ENCODE peak calls at places on chromosomes 2 and 18, in five cellular contexts. A is body of pancreas, S is OCI-LY7, X is ascending aorta, M is SK-N-SH. B is an unnamed sample.
A peak's percentile ranks its signal among the peaks of the same experiment; 100 is the strongest.

GRCh38 chr18:49725809-49726514 is 87.4 kb downstream of the ACAA2 start:
- DNase-seq in A (peak; percentile 37), S (no peak), X (no peak), M (peak; percentile 29), B (no peak)

GRCh38 chr2:138202762-138203161 is 238.5 kb downstream of the HNMT start:
- DNase-seq in A (no peak), S (no peak), X (no peak), M (no peak), B (no peak)

GRCh38 chr2:156331572-156332451 is 709 bp downstream of the NR4A2 start:
- DNase-seq in A (peak; percentile 78), S (no peak), X (peak; percentile 70), M (peak; percentile 34), B (no peak)

GRCh38 chr18:73987247-73987980 is 160.2 kb downstream of the FBXO15 start:
- DNase-seq in A (no peak), S (no peak), X (no peak), M (no peak), B (no peak)

GRCh38 chr2:145026456-145027072 is 506.6 kb upstream of the ZEB2 start:
- DNase-seq in A (no peak), S (no peak), X (no peak), M (no peak), B (no peak)

GRCh38 chr2:215748446-215748845 is 264.9 kb downstream of the MREG start:
- DNase-seq in A (peak; percentile 16), S (no peak), X (no peak), M (no peak), B (no peak)

GRCh38 chr2:175227382-175227781 is 45.9 kb upstream of the ATP5MC3 start:
- DNase-seq in A (no peak), S (no peak), X (no peak), M (no peak), B (no peak)

GRCh38 chr2:48316753-48317750 is 212.9 kb upstream of the STON1 start:
- DNase-seq in A (no peak), S (no peak), X (no peak), M (no peak), B (no peak)

GRCh38 chr2:216298719-216299118 is 73.6 kb downstream of the MARCHF4 start:
- DNase-seq in A (no peak), S (no peak), X (no peak), M (no peak), B (no peak)

GRCh38 chr2:130829020-130829419 is 7.7 kb upstream of the ARHGEF4 start:
- DNase-seq in A (no peak), S (no peak), X (no peak), M (no peak), B (no peak)

GRCh38 chr2:27049422-27050280 is 1.8 kb upstream of the AGBL5 start:
- DNase-seq in A (no peak), S (peak; percentile 61), X (no peak), M (peak; percentile 88), B (peak; percentile 36)

GRCh38 chr18:58866261-58867232 is 1.9 kb downstream of the ZNF532 start:
- DNase-seq in A (no peak), S (no peak), X (no peak), M (no peak), B (no peak)

GRCh38 chr18:72692086-72692485 is 147.9 kb upstream of the CBLN2 start:
- DNase-seq in A (peak; percentile 50), S (no peak), X (no peak), M (peak; percentile 39), B (no peak)

GRCh38 chr18:34543356-34543755 is 166.7 kb upstream of the DTNA start:
- DNase-seq in A (peak; percentile 57), S (no peak), X (no peak), M (no peak), B (no peak)

GRCh38 chr2:241015439-241015838 is 17.0 kb downstream of the SNED1 start:
- DNase-seq in A (no peak), S (no peak), X (no peak), M (no peak), B (no peak)

GRCh38 chr2:81250270-81250669 is 945.7 kb upstream of the LRRTM1 start:
- DNase-seq in A (no peak), S (no peak), X (no peak), M (no peak), B (no peak)

GRCh38 chr2:55242617-55243016 is 10.1 kb downstream of the RPS27A start:
- DNase-seq in A (no peak), S (no peak), X (no peak), M (no peak), B (no peak)

GRCh38 chr2:42436370-42436769 is 57.4 kb downstream of the KCNG3 start:
- DNase-seq in A (no peak), S (no peak), X (no peak), M (no peak), B (no peak)

GRCh38 chr2:241507430-241508239 is 749 bp downstream of the STK25 start:
- DNase-seq in A (peak; percentile 69), S (peak; percentile 36), X (no peak), M (peak; percentile 91), B (peak; percentile 75)

GRCh38 chr18:27967938-27968803 is 208.8 kb downstream of the CDH2 start:
- DNase-seq in A (no peak), S (no peak), X (no peak), M (no peak), B (no peak)

GRCh38 chr2:196967126-196967525 is 40.6 kb upstream of the PGAP1 start:
- DNase-seq in A (no peak), S (no peak), X (no peak), M (no peak), B (no peak)

GRCh38 chr2:68721482-68722071 is 13.0 kb upstream of the ARHGAP25 start:
- DNase-seq in A (peak; percentile 34), S (peak; percentile 73), X (no peak), M (no peak), B (no peak)

GRCh38 chr2:236776695-236777251 is 207.1 kb downstream of the ACKR3 start:
- DNase-seq in A (no peak), S (no peak), X (peak; percentile 30), M (no peak), B (no peak)

GRCh38 chr18:25349926-25350560 is 1.9 kb downstream of the ZNF521 start:
- DNase-seq in A (no peak), S (no peak), X (no peak), M (peak; percentile 58), B (no peak)

GRCh38 chr2:232345251-232345650 is 33.3 kb upstream of the ALPP start:
- DNase-seq in A (no peak), S (no peak), X (no peak), M (no peak), B (no peak)

GRCh38 chr18:34704823-34705222 is 5.3 kb upstream of the DTNA start:
- DNase-seq in A (no peak), S (no peak), X (no peak), M (no peak), B (no peak)

GRCh38 chr2:96103388-96103705 is 13.0 kb downstream of the ADRA2B start:
- DNase-seq in A (no peak), S (no peak), X (peak; percentile 4), M (peak; percentile 14), B (peak; percentile 8)

GRCh38 chr2:170822292-170822884 is 5.7 kb downstream of the GAD1 start:
- DNase-seq in A (no peak), S (no peak), X (no peak), M (peak; percentile 79), B (no peak)
- TF ChIP-seq CTCF in A (no peak), S (no peak), X (peak; percentile 27), M (peak; percentile 55), B (peak; percentile 40)

GRCh38 chr18:22069916-22070315 is 99.5 kb upstream of the GATA6 start:
- DNase-seq in A (peak; percentile 50), S (no peak), X (no peak), M (no peak), B (no peak)
- TF ChIP-seq CTCF in A (no peak), S (no peak), X (no peak), M (no peak), B (no peak)

DNA sequence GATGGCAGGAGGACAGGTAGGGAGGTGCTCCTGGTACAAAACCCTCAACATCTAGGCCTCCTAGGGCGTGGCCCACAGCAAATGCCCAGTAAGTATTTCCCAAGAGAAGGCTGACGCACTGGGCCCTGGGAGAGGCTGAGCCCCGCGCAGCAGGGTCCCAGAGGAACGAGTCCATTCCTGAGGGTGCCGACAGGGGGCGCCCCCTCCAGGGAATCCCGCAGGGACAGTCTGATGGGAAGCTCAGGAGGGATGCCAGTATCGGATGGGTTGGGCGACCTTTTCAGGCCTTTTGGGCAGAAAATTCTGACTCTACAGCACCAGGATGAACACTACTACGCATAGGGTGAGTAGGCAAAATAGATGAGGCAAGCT is 8.8 kb downstream of the BOLA3 start:
- DNase-seq in A (no peak), S (no peak), X (no peak), M (no peak), B (no peak)
- TF ChIP-seq CTCF in A (no peak), S (peak; percentile 35), X (no peak), M (peak; percentile 26), B (peak; percentile 16)

GRCh38 chr2:9115219-9115618 is 91.4 kb upstream of the ASAP2 start:
- DNase-seq in A (no peak), S (no peak), X (no peak), M (no peak), B (no peak)

GRCh38 chr2:9113262-9113661 is 93.3 kb upstream of the ASAP2 start:
- DNase-seq in A (no peak), S (no peak), X (no peak), M (no peak), B (no peak)

GRCh38 chr2:9112079-9112721 is 94.4 kb upstream of the ASAP2 start:
- DNase-seq in A (no peak), S (no peak), X (peak; percentile 65), M (peak; percentile 58), B (no peak)

GRCh38 chr2:9113916-9114315 is 92.7 kb upstream of the ASAP2 start:
- DNase-seq in A (no peak), S (no peak), X (no peak), M (no peak), B (no peak)

GRCh38 chr2:9114457-9114856 is 92.2 kb upstream of the ASAP2 start:
- DNase-seq in A (no peak), S (no peak), X (no peak), M (no peak), B (no peak)
- TF ChIP-seq CTCF in A (no peak), S (no peak), X (no peak), M (no peak), B (no peak)

DNA sequence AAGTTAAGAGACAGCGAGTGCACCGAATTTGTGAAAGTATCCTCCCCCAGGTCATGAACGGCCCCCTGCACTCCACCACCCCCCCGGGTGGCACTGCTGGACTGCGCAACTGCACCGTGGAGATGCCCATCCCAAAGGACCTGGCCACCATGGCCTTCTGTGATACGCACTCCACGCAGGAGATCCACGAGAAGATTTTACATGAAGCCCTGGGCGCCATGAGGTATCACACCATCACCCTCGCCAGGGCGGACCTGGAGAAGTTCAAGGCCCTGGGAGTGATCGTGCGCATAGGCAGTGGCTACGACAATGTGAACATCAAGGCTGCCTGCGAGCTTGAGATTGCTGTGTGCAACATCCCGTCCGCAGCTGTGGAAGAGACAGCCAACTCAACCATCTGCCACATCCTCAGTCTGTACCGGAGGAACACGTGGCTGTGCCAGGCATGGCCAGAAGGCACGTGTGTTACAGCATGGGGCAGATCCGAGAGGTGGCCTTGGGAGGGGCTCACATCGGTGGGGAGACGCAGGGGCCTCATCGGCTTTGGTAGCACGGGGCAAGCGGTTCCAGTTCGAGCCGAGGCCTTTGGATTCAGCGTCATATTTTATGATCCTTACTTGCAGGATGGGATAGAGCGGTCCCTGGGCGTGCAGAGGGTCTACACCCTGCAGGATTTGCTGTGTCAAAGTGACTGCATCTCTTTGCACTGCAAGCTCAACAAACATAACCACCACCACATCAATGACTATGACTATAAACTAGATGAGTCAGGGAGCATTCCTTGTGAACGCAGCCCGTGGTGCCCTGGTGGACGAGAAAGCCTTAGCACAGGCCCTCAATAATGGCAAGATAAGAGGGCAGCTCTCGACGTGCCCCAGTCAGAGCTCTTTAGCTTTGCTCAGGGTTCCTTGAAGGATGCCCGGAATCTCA is 290.8 kb upstream of the MC4R start:
- DNase-seq in A (no peak), S (no peak), X (no peak), M (no peak), B (no peak)
- TF ChIP-seq CTCF in A (no peak), S (no peak), X (no peak), M (no peak), B (no peak)